ENCODE peak calls at places on chromosomes 11 and 22, in four cellular contexts. X is upper lobe of right lung, S is HT1080, U is HS-27A. D is an unnamed sample.

GRCh38 chr11:119368121-119369034 is 13.1 kb downstream of the USP2 start:
- DNase-seq in U (no peak), S (no peak), X (peak), D (no peak)

GRCh38 chr11:79393362-79394043 is 47.3 kb downstream of the TENM4 start:
- DNase-seq in S (no peak), U (no peak), X (no peak), D (no peak)

GRCh38 chr22:30444632-30445437 is 19.3 kb downstream of the MTFP1 start:
- DNase-seq in U (no peak), S (peak), X (no peak), D (peak)

GRCh38 chr22:41966607-41967240 is 2.5 kb upstream of the SEPTIN3 start:
- DNase-seq in S (peak), U (peak), X (no peak), D (peak)

GRCh38 chr11:121478895-121479281 is 26.1 kb upstream of the SORL1-AS1 start:
- DNase-seq in S (no peak), U (no peak), X (no peak), D (no peak)

GRCh38 chr11:34234086-34234740 is 123.6 kb downstream of the ABTB2 start:
- DNase-seq in S (peak), X (no peak), U (no peak), D (no peak)

GRCh38 chr11:95081412-95081811 is 8.2 kb upstream of the ENDOD1 start:
- DNase-seq in X (no peak), U (no peak), S (no peak), D (no peak)

GRCh38 chr11:6602096-6602940 is 1.1 kb downstream of the RRP8 start:
- DNase-seq in S (no peak), X (no peak), U (no peak), D (no peak)

GRCh38 chr11:118621071-118621815 is 13.8 kb downstream of the PHLDB1 start:
- DNase-seq in S (peak), X (peak), U (no peak), D (peak)

GRCh38 chr11:36037031-36037430 is 93.2 kb downstream of the LDLRAD3 start:
- DNase-seq in U (no peak), S (peak), X (no peak), D (no peak)

GRCh38 chr11:61756452-61757212 is 4.2 kb downstream of the MYRF start:
- DNase-seq in X (no peak), U (no peak), S (peak), D (no peak)